ENCODE peak calls at places on chromosomes 1 and 21, in seven cellular contexts. O is BE2C, Y is lower lobe of right lung, V is adrenal gland, W is body of pancreas, G is fibroblast of lung, X is A549. T is an unnamed sample. For H3K4me1, the result is how much of the 10 kb centered on the place peaks cover.

GRCh38 chr1:206631085-206631509 is 4.2 kb upstream of the DYRK3 start:
- DNase-seq in O (peak), Y (no peak), V (peak), W (peak), G (peak), X (peak), T (no peak)

GRCh38 chr1:170707959-170708666 is 44.2 kb downstream of the PRRX1 start:
- DNase-seq in O (no peak), Y (no peak), V (peak), W (no peak), G (peak), X (peak), T (no peak)

GRCh38 chr21:41808094-41808493 is 41.2 kb upstream of the RIPK4 start:
- DNase-seq in O (no peak), Y (no peak), V (no peak), W (no peak), G (no peak), X (no peak), T (no peak)

GRCh38 chr1:156104065-156104810 is 10.3 kb upstream of the LMNA start:
- DNase-seq in O (peak), Y (peak), V (no peak), W (peak), G (peak), X (peak), T (peak)

GRCh38 chr1:183022202-183023145 is 746 bp upstream of the LAMC1 start:
- DNase-seq in O (peak), Y (peak), V (peak), W (peak), G (peak), X (peak), T (peak)

GRCh38 chr1:1664941-1665814 is 6.4 kb upstream of the CDK11B start:
- DNase-seq in O (no peak), Y (peak), V (no peak), W (no peak), G (no peak), X (no peak), T (no peak)

GRCh38 chr21:26140185-26140584 is 30.4 kb downstream of the APP start:
- DNase-seq in O (no peak), Y (no peak), V (peak), W (no peak), G (peak), X (peak), T (no peak)

GRCh38 chr1:14474856-14475255 is 123.6 kb upstream of the KAZN start:
- DNase-seq in O (no peak), Y (no peak), V (no peak), W (no peak), G (no peak), X (no peak), T (no peak)

GRCh38 chr1:54465351-54465811 is 59.2 kb upstream of the SSBP3 start:
- DNase-seq in O (no peak), Y (no peak), V (no peak), W (no peak), G (no peak), X (no peak), T (no peak)

GRCh38 chr1:154866995-154867795 is 2.9 kb downstream of the KCNN3 start:
- DNase-seq in O (peak), Y (no peak), V (peak), W (no peak), G (peak), X (no peak), T (no peak)

GRCh38 chr1:37240897-37241296 is 206.6 kb upstream of the GRIK3 start:
- DNase-seq in O (peak), Y (no peak), V (no peak), W (no peak), G (no peak), X (no peak), T (no peak)

GRCh38 chr21:15293251-15293650 is 228.5 kb upstream of the NRIP1 start:
- DNase-seq in O (no peak), Y (no peak), V (no peak), W (no peak), G (peak), X (peak), T (no peak)

GRCh38 chr1:69513621-69514020 is 54.1 kb upstream of the LRRC7 start:
- DNase-seq in O (no peak), Y (no peak), V (no peak), W (no peak), G (peak), X (no peak), T (no peak)

GRCh38 chr1:43446881-43447835 is 6.6 kb downstream of the HYI start:
- DNase-seq in O (no peak), Y (peak), V (peak), W (no peak), G (no peak), X (no peak), T (no peak)

GRCh38 chr21:42684109-42684916 is 30.9 kb downstream of the PDE9A start:
- DNase-seq in O (peak), Y (no peak), V (no peak), W (no peak), G (no peak), X (no peak), T (no peak)

GRCh38 chr21:40923361-40923760 is 76.4 kb upstream of the DSCAM start:
- DNase-seq in O (no peak), Y (no peak), V (no peak), W (no peak), G (no peak), X (no peak), T (peak)

GRCh38 chr1:232493869-232494268 is 136.1 kb downstream of the SIPA1L2 start:
- DNase-seq in O (no peak), Y (no peak), V (no peak), W (no peak), G (no peak), X (no peak), T (no peak)

GRCh38 chr1:3543076-3544049 is 67.9 kb downstream of the MEGF6 start:
- DNase-seq in O (no peak), Y (no peak), V (peak), W (no peak), G (peak), X (peak), T (peak)

GRCh38 chr21:38438476-38438893 is 59.8 kb downstream of the ERG start:
- DNase-seq in O (no peak), Y (peak), V (peak), W (no peak), G (peak), X (peak), T (no peak)

GRCh38 chr1:39102537-39103320 is 76.6 kb downstream of the NDUFS5 start:
- DNase-seq in O (peak), Y (no peak), V (peak), W (no peak), G (peak), X (peak), T (peak)

GRCh38 chr1:29677028-29678024 is 441.0 kb downstream of the PTPRU start:
- DNase-seq in O (no peak), Y (no peak), V (no peak), W (no peak), G (peak), X (no peak), T (no peak)

GRCh38 chr1:23643668-23644554 is 47.7 kb upstream of the RPL11 start:
- DNase-seq in O (no peak), Y (no peak), V (no peak), W (no peak), G (no peak), X (no peak), T (no peak)

GRCh38 chr1:214587165-214587564 is 15.8 kb upstream of the CENPF start:
- DNase-seq in O (no peak), Y (no peak), V (no peak), W (no peak), G (no peak), X (no peak), T (no peak)

GRCh38 chr1:36880155-36881070 is 153.9 kb downstream of the GRIK3 start:
- DNase-seq in O (no peak), Y (peak), V (no peak), W (no peak), G (no peak), X (no peak), T (peak)

GRCh38 chr1:55503663-55504305 is 288.6 kb upstream of the USP24 start:
- DNase-seq in O (no peak), Y (no peak), V (no peak), W (no peak), G (peak), X (no peak), T (no peak)

GRCh38 chr1:174158767-174159252 is 510 bp upstream of the RABGAP1L start:
- DNase-seq in O (no peak), Y (no peak), V (no peak), W (no peak), G (no peak), X (no peak), T (no peak)

GRCh38 chr1:11062965-11063401 is 3.2 kb upstream of the SRM start:
- DNase-seq in O (no peak), Y (no peak), V (no peak), W (no peak), G (peak), X (no peak), T (no peak)

GRCh38 chr1:230542054-230542453 is 100.2 kb upstream of the COG2 start:
- DNase-seq in O (no peak), Y (no peak), V (no peak), W (no peak), G (peak), X (no peak), T (no peak)

GRCh38 chr1:212355230-212355969 is 59.3 kb downstream of the PACC1 start:
- DNase-seq in O (no peak), Y (no peak), V (no peak), W (no peak), G (peak), X (no peak), T (no peak)

GRCh38 chr1:19166066-19166465 is 44.0 kb downstream of the UBR4 start:
- DNase-seq in O (no peak), Y (no peak), V (no peak), W (no peak), G (no peak), X (no peak), T (no peak)

GRCh38 chr1:110682898-110683297 is 8.2 kb upstream of the KCNA3 start:
- DNase-seq in O (no peak), Y (no peak), V (no peak), W (no peak), G (no peak), X (no peak), T (no peak)

GRCh38 chr1:49046305-49046704 is 269.6 kb upstream of the BEND5 start:
- DNase-seq in O (no peak), Y (no peak), V (no peak), W (no peak), G (no peak), X (no peak), T (no peak)

DNA sequence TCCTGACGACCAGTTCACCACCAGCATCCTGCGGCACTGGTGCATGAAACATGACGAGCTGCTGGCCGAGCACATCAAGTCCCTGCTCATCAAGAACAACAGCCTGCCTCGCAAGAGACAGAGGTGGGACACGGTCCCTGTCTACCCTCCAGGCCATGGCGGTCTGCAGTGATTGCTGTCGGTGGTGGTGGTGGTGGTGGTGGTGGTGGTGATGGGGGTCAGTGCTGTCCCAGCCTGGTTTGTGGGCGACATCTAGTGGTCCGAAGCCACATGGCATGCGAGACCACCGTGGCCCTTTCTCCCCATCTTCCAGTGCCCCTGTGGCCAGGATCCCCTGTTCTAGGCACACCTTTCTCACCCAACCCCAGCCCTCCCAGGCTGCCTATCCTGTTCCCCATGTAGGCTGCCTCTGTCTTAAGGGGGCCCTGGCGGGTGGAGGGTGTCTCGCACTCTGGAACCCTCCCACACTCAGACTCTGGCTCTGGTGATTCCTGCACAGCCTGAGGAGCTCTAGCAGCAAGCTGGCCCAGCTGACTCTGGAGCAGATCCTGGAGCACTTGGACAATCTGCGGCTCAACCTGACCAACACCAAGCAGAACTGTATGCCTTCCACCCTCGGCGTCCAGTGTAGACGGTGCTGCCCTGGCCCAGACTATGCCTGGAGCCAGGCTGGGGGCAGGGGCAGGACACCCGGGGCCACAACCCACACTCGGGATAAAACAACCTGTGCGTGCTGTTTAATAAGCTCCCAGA is 3.2 kb upstream of the SLC27A3 start:
- DNase-seq in O (peak), Y (no peak), V (no peak), W (no peak), G (no peak), X (peak), T (no peak)
- H3K4me1 ChIP-seq in O (under half), Y (half or more), V (under half), W (half or more), G (under half), X (under half), T (under half)

DNA sequence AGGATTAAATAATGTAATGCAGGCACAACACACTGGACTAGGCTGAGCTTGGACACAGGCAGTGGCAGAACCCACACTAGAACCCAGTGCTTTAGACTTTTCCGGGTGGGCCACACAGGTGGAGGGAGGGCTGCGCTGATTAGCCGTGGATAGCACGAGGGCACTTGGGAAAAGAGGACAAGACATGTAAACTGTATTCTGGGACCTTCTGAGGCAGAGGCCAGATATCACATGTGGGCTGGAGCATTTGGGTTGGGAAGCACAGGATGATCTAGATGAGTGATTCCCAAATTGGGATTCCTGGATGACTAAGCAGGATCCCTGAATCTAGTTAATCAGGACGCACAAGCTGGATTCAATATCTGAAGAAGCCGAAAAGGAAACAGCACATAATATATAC is 20.3 kb upstream of the A3GALT2 start:
- DNase-seq in O (no peak), Y (no peak), V (no peak), W (no peak), G (no peak), X (no peak), T (no peak)
- H3K4me3 ChIP-seq in O (no peak), Y (no peak), V (no peak), W (no peak), G (no peak), X (no peak), T (no peak)

GRCh38 chr1:34852677-34853217 is 6.8 kb downstream of the SMIM12 start:
- DNase-seq in O (peak), Y (peak), V (peak), W (peak), G (peak), X (peak), T (peak)

GRCh38 chr1:34859442-34860200 is at the start of gene SMIM12:
- DNase-seq in O (peak), Y (peak), V (peak), W (peak), G (peak), X (peak), T (peak)

GRCh38 chr1:34858901-34859441 is 578 bp downstream of the SMIM12 start:
- DNase-seq in O (no peak), Y (no peak), V (peak), W (peak), G (peak), X (no peak), T (no peak)

GRCh38 chr1:34851431-34852105 is 8.0 kb downstream of the SMIM12 start:
- DNase-seq in O (no peak), Y (peak), V (peak), W (peak), G (peak), X (no peak), T (peak)

GRCh38 chr1:34856697-34857096 is 2.9 kb downstream of the SMIM12 start:
- DNase-seq in O (no peak), Y (no peak), V (no peak), W (no peak), G (no peak), X (no peak), T (no peak)
- H3K4me1 ChIP-seq in O (under half), Y (under half), V (under half), W (under half), G (under half), X (under half), T (under half)

GRCh38 chr1:25922633-25923567 is 16.7 kb upstream of the STMN1 start:
- DNase-seq in O (peak), Y (peak), V (peak), W (peak), G (peak), X (peak), T (peak)
- H3K4me3 ChIP-seq in O (peak), Y (peak), V (no peak), W (peak), G (peak), X (peak), T (peak)

GRCh38 chr1:162720996-162721395 is 69.5 kb upstream of the HSD17B7 start:
- DNase-seq in O (no peak), Y (no peak), V (no peak), W (no peak), G (peak), X (no peak), T (no peak)

GRCh38 chr1:162719678-162720077 is 70.8 kb upstream of the HSD17B7 start:
- DNase-seq in O (no peak), Y (no peak), V (no peak), W (no peak), G (no peak), X (no peak), T (no peak)

GRCh38 chr1:162712317-162713029 is 78.0 kb upstream of the HSD17B7 start:
- DNase-seq in O (no peak), Y (no peak), V (no peak), W (peak), G (peak), X (no peak), T (no peak)

GRCh38 chr1:162717548-162717947 is 73.0 kb upstream of the HSD17B7 start:
- DNase-seq in O (no peak), Y (no peak), V (no peak), W (no peak), G (no peak), X (no peak), T (no peak)

DNA sequence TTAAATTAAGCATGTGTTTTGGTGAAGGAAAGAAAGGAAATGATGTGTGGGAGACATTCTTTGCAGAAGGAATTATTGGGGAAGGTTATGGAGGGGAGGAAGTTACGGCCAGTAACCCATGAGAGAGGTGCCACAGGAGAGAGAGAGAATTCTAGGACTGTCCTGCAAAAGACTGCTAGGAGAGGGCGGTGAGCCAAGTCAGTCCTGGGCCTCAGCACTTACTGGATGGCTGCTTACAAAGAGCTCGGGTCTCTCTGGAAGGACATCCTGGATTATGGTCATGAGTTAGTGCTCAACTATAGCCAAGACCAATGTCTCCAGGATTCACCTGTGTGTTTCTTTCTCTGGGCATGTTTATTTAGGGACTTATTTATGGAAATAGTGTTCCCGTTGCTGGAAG is 74.4 kb upstream of the HSD17B7 start:
- DNase-seq in O (no peak), Y (no peak), V (peak), W (no peak), G (no peak), X (no peak), T (no peak)
- H3K4me1 ChIP-seq in O (under half), Y (under half), V (under half), W (under half), G (under half), X (under half), T (under half)

GRCh38 chr1:225468270-225469020 is 40.6 kb upstream of the LBR start:
- DNase-seq in O (no peak), Y (no peak), V (no peak), W (no peak), G (no peak), X (no peak), T (no peak)

GRCh38 chr1:225471453-225472301 is 43.8 kb upstream of the LBR start:
- DNase-seq in O (no peak), Y (no peak), V (peak), W (no peak), G (no peak), X (no peak), T (no peak)

GRCh38 chr1:225469051-225469450 is 41.2 kb upstream of the LBR start:
- DNase-seq in O (no peak), Y (no peak), V (no peak), W (no peak), G (no peak), X (no peak), T (no peak)

GRCh38 chr1:225470691-225471452 is 43.0 kb upstream of the LBR start:
- DNase-seq in O (no peak), Y (no peak), V (peak), W (peak), G (no peak), X (no peak), T (no peak)

DNA sequence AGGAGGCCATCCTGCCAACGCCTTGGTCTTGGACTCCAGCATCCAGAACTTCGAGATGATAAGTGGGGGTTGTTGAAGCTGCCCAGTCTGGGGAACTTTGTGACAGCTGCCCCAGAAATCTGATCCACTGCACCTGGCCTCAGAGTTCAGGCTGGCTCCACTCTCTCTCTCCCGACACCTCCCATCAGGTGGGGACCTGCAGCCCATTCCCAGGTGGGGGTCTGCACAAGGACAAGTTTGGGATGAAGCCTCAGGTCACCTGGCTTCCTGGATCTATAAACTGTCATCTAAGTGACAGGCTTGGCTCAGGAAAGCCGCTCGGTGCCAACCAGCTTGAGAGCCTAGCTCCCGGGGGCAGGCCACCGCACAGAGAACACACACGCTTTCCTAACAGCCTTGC is 42.4 kb upstream of the LBR start:
- DNase-seq in O (no peak), Y (no peak), V (peak), W (peak), G (no peak), X (no peak), T (no peak)
- H3K4me3 ChIP-seq in O (no peak), Y (no peak), V (no peak), W (no peak), G (no peak), X (no peak), T (no peak)

GRCh38 chr1:40708750-40709099 is 17.2 kb downstream of the NFYC start:
- DNase-seq in O (no peak), Y (no peak), V (no peak), W (no peak), G (peak), X (peak), T (no peak)
- H3K4me1 ChIP-seq in O (under half), Y (half or more), V (under half), W (half or more), G (under half), X (half or more), T (under half)

DNA sequence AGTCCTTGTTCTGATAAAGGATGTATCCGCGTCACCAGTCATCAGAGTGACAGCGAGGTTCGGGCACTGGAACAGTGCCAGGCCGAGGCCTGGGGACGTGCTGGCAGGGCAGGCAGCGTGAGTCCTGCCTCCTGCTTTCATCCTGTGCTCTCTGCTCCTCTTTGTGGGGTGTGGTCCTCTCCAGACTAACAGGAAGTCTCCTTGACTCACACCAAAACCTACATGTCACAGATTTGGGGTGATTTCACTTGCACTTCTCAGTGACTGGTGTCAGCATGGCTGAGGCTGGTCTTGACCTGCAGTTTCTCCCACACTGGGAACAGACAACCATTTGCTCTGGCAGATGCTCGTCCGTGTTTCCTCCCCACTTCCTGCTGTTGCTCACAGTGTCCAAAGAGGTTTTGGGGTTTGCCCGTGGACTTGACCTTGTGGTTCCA is 8.8 kb upstream of the NLRP3 start:
- DNase-seq in O (peak), Y (peak), V (no peak), W (no peak), G (no peak), X (no peak), T (no peak)
- H3K4me3 ChIP-seq in O (no peak), Y (no peak), V (no peak), W (no peak), G (no peak), X (no peak), T (no peak)